ENCODE peak calls at places on chromosome 4, in four cellular contexts. S is mesenchymal stem cell, H is H9, Q is neuronal stem cell. A is an unnamed sample.
A peak's percentile ranks its signal among the peaks of the same experiment; 100 is the strongest.

GRCh38 chr4:123599920-123600394 is 203.4 kb downstream of the SPRY1 start:
- DNase-seq in S (peak; percentile 82), H (peak; percentile 60), Q (peak; percentile 35), A (peak; percentile 5)

GRCh38 chr4:38876636-38877035 is 9.0 kb downstream of the FAM114A1 start:
- DNase-seq in S (no peak), H (no peak), Q (no peak), A (no peak)

GRCh38 chr4:142126890-142127497 is 490.6 kb downstream of the IL15 start:
- DNase-seq in S (peak; percentile 67), H (peak; percentile 31), Q (peak; percentile 51), A (peak; percentile 80)

GRCh38 chr4:44760142-44760898 is 34.0 kb upstream of the GNPDA2 start:
- DNase-seq in S (peak; percentile 62), H (no peak), Q (peak; percentile 38), A (peak; percentile 20)

GRCh38 chr4:60865238-60865637 is 334.9 kb upstream of the ADGRL3 start:
- DNase-seq in S (peak; percentile 5), H (peak; percentile 31), Q (no peak), A (no peak)

GRCh38 chr4:133618963-133619362 is 469.9 kb downstream of the PCDH10 start:
- DNase-seq in S (no peak), H (no peak), Q (no peak), A (no peak)

GRCh38 chr4:104493071-104493831 is 1.4 kb downstream of the CXXC4 start:
- DNase-seq in S (no peak), H (no peak), Q (no peak), A (no peak)

GRCh38 chr4:173211222-173211621 is 42.6 kb downstream of the GALNT7 start:
- DNase-seq in S (no peak), H (no peak), Q (no peak), A (no peak)

GRCh38 chr4:73732759-73733431 is 7.5 kb upstream of the CXCL8 start:
- DNase-seq in S (no peak), H (no peak), Q (no peak), A (no peak)

GRCh38 chr4:147596377-147596776 is 20.8 kb upstream of the TMEM184C start:
- DNase-seq in S (no peak), H (no peak), Q (no peak), A (peak; percentile 31)

GRCh38 chr4:70938087-70938486 is 35.9 kb downstream of the MOB1B start:
- DNase-seq in S (no peak), H (no peak), Q (no peak), A (no peak)

GRCh38 chr4:47525154-47525819 is 40.2 kb downstream of the ATP10D start:
- DNase-seq in S (peak; percentile 94), H (no peak), Q (no peak), A (peak; percentile 97)

GRCh38 chr4:16583764-16584163 is 314.7 kb downstream of the LDB2 start:
- DNase-seq in S (no peak), H (no peak), Q (no peak), A (peak; percentile 66)

GRCh38 chr4:6343950-6344408 is 74.3 kb downstream of the WFS1 start:
- DNase-seq in S (no peak), H (peak; percentile 64), Q (no peak), A (peak; percentile 80)

GRCh38 chr4:174595141-174595929 is 73.0 kb upstream of the HPGD start:
- DNase-seq in S (no peak), H (no peak), Q (no peak), A (no peak)

GRCh38 chr4:6277935-6278800 is 8.5 kb downstream of the WFS1 start:
- DNase-seq in S (no peak), H (no peak), Q (no peak), A (peak; percentile 6)

GRCh38 chr4:76630748-76631147 is 195.7 kb downstream of the SHROOM3 start:
- DNase-seq in S (peak; percentile 43), H (no peak), Q (no peak), A (peak; percentile 21)

GRCh38 chr4:8765084-8765483 is 106.6 kb downstream of the HMX1 start:
- DNase-seq in S (no peak), H (no peak), Q (no peak), A (no peak)

GRCh38 chr4:184994010-184994622 is 24.2 kb upstream of the HELT start:
- DNase-seq in S (no peak), H (no peak), Q (no peak), A (no peak)

GRCh38 chr4:48483777-48484493 is 792 bp downstream of the SLC10A4 start:
- DNase-seq in S (no peak), H (peak; percentile 45), Q (no peak), A (no peak)

GRCh38 chr4:53055274-53055673 is 193.2 kb downstream of the RASL11B start:
- DNase-seq in S (peak; percentile 68), H (no peak), Q (no peak), A (peak; percentile 84)

GRCh38 chr4:163911891-163912290 is 417.4 kb downstream of the TMA16 start:
- DNase-seq in S (no peak), H (no peak), Q (no peak), A (no peak)

GRCh38 chr4:100880012-100880411 is 362.2 kb upstream of the EMCN start:
- DNase-seq in S (no peak), H (no peak), Q (no peak), A (no peak)

GRCh38 chr4:76644831-76645485 is 209.9 kb downstream of the SHROOM3 start:
- DNase-seq in S (no peak), H (no peak), Q (no peak), A (no peak)

GRCh38 chr4:10117424-10118354 is 1.1 kb upstream of the WDR1 start:
- DNase-seq in S (peak; percentile 37), H (no peak), Q (no peak), A (no peak)

GRCh38 chr4:91116861-91117260 is 989.7 kb downstream of the CCSER1 start:
- DNase-seq in S (peak; percentile 15), H (no peak), Q (no peak), A (no peak)

GRCh38 chr4:45241976-45242375 is 515.6 kb upstream of the GNPDA2 start:
- DNase-seq in S (no peak), H (no peak), Q (no peak), A (no peak)

GRCh38 chr4:73438048-73438447 is 2.0 kb downstream of the AFP start:
- DNase-seq in S (no peak), H (no peak), Q (no peak), A (no peak)

GRCh38 chr4:104491826-104492771 is 2.6 kb downstream of the CXXC4 start:
- DNase-seq in S (peak; percentile 54), H (peak; percentile 73), Q (peak; percentile 61), A (no peak)

GRCh38 chr4:88573995-88574394 is 18.3 kb upstream of the HERC3 start:
- DNase-seq in S (peak; percentile 47), H (peak; percentile 49), Q (no peak), A (peak; percentile 42)

GRCh38 chr4:137474711-137475301 is 57.5 kb downstream of the PCDH18 start:
- DNase-seq in S (peak; percentile 83), H (no peak), Q (no peak), A (peak; percentile 70)

GRCh38 chr4:149831656-149832208 is 16.1 kb upstream of the IQCM start:
- DNase-seq in S (no peak), H (no peak), Q (no peak), A (no peak)

GRCh38 chr4:163191999-163192398 is 25.3 kb upstream of the NAF1 start:
- DNase-seq in S (peak; percentile 4), H (no peak), Q (no peak), A (peak; percentile 39)

GRCh38 chr4:119693127-119693526 is 64.5 kb upstream of the PDE5A start:
- DNase-seq in S (peak; percentile 47), H (no peak), Q (no peak), A (peak; percentile 55)

GRCh38 chr4:121269001-121269400 is 104.9 kb upstream of the TNIP3 start:
- DNase-seq in S (no peak), H (no peak), Q (no peak), A (no peak)

GRCh38 chr4:84028340-84028739 is 470.8 kb downstream of the NKX6-1 start:
- DNase-seq in S (no peak), H (peak; percentile 43), Q (no peak), A (no peak)

DNA sequence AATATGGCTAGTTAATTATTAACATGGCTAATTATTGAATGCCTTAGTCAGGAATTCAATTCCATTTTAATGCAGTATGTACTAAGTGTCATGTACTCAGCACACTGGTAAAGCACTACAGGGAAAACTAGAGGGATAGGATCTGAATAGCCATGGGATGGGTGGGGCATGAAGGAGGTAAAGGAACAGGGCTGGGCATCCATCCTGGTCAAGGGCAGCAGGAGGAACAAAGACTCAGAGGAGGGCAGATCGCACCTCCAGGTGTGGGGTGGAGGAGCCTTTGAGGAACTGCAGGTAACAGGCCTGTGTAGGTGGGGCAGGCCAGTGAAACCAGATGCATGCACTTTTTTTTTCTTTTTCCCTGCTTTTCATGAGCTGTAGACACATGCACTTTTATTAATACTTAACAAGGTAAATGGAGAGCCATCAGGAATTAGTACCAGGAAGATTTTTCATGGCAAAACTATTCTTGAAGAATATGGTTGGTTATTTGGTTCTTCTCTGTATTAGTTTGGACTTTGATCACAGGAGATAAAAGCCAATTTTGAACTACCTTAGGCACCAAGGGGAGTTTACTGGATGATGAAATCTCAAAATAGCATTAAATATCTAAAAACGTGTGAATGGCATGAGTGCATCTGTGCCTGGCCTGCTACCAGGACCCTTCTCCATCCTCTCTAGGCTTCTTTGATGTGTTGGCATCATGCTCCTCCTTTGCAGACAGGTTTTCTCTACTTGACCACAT is 88.3 kb downstream of the CC2D2A start:
- DNase-seq in S (no peak), H (no peak), Q (no peak), A (no peak)
- H3K4ac ChIP-seq in S (no peak overlapping the region), H (no peak overlapping the region), Q (no peak overlapping the region), A (no peak overlapping the region)

DNA sequence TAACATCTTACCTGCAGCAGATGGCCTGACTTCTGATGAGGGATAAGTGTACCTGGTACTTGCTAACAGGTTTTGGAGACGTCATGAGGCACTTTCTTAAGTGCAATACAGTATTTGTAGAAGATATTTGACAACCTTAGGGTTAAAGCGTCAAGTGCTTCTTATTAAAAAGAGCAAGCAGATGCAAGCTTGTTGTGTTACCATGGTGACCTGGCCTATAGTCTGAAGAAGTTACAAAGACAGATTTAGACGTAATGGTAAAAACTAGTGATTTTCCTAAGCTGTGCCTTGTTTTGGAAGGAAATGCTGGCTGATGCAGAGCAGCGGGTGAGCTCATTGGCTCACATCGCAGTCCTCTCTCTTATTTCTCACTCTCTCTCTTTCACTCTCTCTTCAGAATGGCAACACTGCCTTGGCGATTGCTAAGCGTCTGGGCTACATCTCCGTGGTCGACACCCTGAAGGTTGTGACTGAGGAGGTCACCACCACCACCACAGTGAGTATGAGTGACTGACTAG is 243.6 kb downstream of the ANK2 start:
- DNase-seq in S (peak; percentile 81), H (no peak), Q (no peak), A (peak; percentile 68)
- H3K4ac ChIP-seq in S (no peak overlapping the region), H (no peak overlapping the region), Q (no peak overlapping the region), A (peak overlapping the region; percentile 52)

GRCh38 chr4:152278505-152279301 is 257.2 kb downstream of the FBXW7 start:
- DNase-seq in S (no peak), H (peak; percentile 56), Q (no peak), A (no peak)
- H3K4ac ChIP-seq in S (no peak overlapping the region), H (no peak overlapping the region), Q (no peak overlapping the region), A (no peak overlapping the region)

GRCh38 chr4:128688025-128688721 is 121.3 kb upstream of the JADE1 start:
- DNase-seq in S (no peak), H (no peak), Q (no peak), A (no peak)

GRCh38 chr4:128686810-128687209 is 122.7 kb upstream of the JADE1 start:
- DNase-seq in S (no peak), H (no peak), Q (no peak), A (peak; percentile 10)

GRCh38 chr4:128686032-128686465 is 123.5 kb upstream of the JADE1 start:
- DNase-seq in S (no peak), H (no peak), Q (no peak), A (peak; percentile 18)

GRCh38 chr4:128690009-128690408 is 119.5 kb upstream of the JADE1 start:
- DNase-seq in S (no peak), H (no peak), Q (no peak), A (no peak)

GRCh38 chr4:128688846-128689467 is 120.5 kb upstream of the JADE1 start:
- DNase-seq in S (no peak), H (no peak), Q (no peak), A (no peak)
- H3K4ac ChIP-seq in S (no peak overlapping the region), H (no peak overlapping the region), Q (no peak overlapping the region), A (no peak overlapping the region)

GRCh38 chr4:139304920-139305319 is 2.6 kb upstream of the NDUFC1 start:
- DNase-seq in S (no peak), H (no peak), Q (no peak), A (no peak)
- H3K4ac ChIP-seq in S (no peak overlapping the region), H (no peak overlapping the region), Q (no peak overlapping the region), A (no peak overlapping the region)